ENCODE peak calls at places on chromosome 7, in ten cellular contexts. R is lower leg skin, W is WTC11, Q is heart right ventricle, P is brain microvascular endothelial cell, C is bronchial epithelial cell, T is upper lobe of right lung, O is neural progenitor cell, X is HFFc6, I is IMR-90. D is an unnamed sample.

GRCh38 chr7:20331231-20331880 is 656 bp downstream of the ITGB8 start:
- DNase-seq in R (peak; percentile 87), I (peak; percentile 18), C (no peak), X (no peak), O (peak; percentile 94), W (peak; percentile 66), T (peak; percentile 73), Q (peak; percentile 34), P (peak; percentile 18), D (peak; percentile 67)

GRCh38 chr7:147298611-147299043 is 1182.0 kb downstream of the CNTNAP2 start:
- DNase-seq in W (no peak), I (peak; percentile 41), C (no peak), P (peak; percentile 27), Q (no peak), T (no peak), R (no peak), X (no peak), O (no peak), D (no peak)

GRCh38 chr7:24346129-24346528 is 62.1 kb downstream of the NPY start:
- DNase-seq in O (no peak), C (no peak), Q (no peak), I (no peak), X (no peak), W (no peak), P (no peak), R (no peak), T (no peak), D (no peak)

GRCh38 chr7:3009086-3009485 is 34.6 kb downstream of the CARD11 start:
- DNase-seq in R (peak; percentile 39), T (no peak), O (no peak), I (no peak), X (no peak), W (no peak), C (no peak), Q (no peak), P (no peak), D (no peak)

GRCh38 chr7:96962221-96962620 is 43.1 kb upstream of the DLX6 start:
- DNase-seq in R (no peak), Q (no peak), P (peak; percentile 4), C (peak; percentile 12), W (no peak), O (no peak), T (no peak), I (no peak), X (no peak), D (no peak)

GRCh38 chr7:80279760-80280159 is 145.1 kb downstream of the GNAI1 start:
- DNase-seq in O (no peak), I (no peak), T (no peak), W (no peak), Q (no peak), R (no peak), P (peak; percentile 9), C (no peak), X (no peak), D (no peak)

GRCh38 chr7:74542558-74543117 is 88.9 kb downstream of the GTF2IRD1 start:
- DNase-seq in W (no peak), O (no peak), X (no peak), I (no peak), Q (peak; percentile 70), T (no peak), C (peak; percentile 89), R (peak; percentile 90), P (no peak), D (no peak)

GRCh38 chr7:80771523-80771922 is 133.1 kb downstream of the CD36 start:
- DNase-seq in T (no peak), O (no peak), C (peak; percentile 38), W (no peak), I (peak; percentile 78), R (no peak), P (no peak), Q (no peak), X (no peak), D (no peak)

GRCh38 chr7:143284591-143285453 is at the start of gene TMEM139:
- DNase-seq in C (peak; percentile 47), P (no peak), Q (peak; percentile 17), I (no peak), X (no peak), O (peak; percentile 51), R (no peak), W (peak; percentile 73), T (peak; percentile 79), D (no peak)

GRCh38 chr7:27112361-27112760 is 9.9 kb upstream of the HOXA2 start:
- DNase-seq in P (no peak), W (no peak), I (peak; percentile 25), C (no peak), T (no peak), X (no peak), Q (no peak), O (no peak), R (no peak), D (no peak)

GRCh38 chr7:2063562-2064360 is 169.0 kb downstream of the MAD1L1 start:
- DNase-seq in P (no peak), X (no peak), I (peak; percentile 17), Q (peak; percentile 56), W (no peak), O (no peak), T (no peak), R (no peak), C (peak; percentile 16), D (peak; percentile 64)

GRCh38 chr7:95989301-95989700 is 216.9 kb downstream of the DYNC1I1 start:
- DNase-seq in T (no peak), C (peak; percentile 1), O (peak; percentile 34), R (no peak), W (no peak), I (no peak), Q (no peak), P (no peak), X (no peak), D (no peak)

GRCh38 chr7:40551685-40552576 is 417.1 kb downstream of the SUGCT start:
- DNase-seq in O (no peak), P (peak; percentile 93), X (peak; percentile 74), C (peak; percentile 73), Q (no peak), W (no peak), R (no peak), T (no peak), I (peak; percentile 88), D (peak; percentile 22)

GRCh38 chr7:17947606-17948005 is 7.3 kb upstream of the SNX13 start:
- DNase-seq in X (no peak), W (no peak), R (no peak), T (no peak), C (no peak), P (no peak), I (no peak), O (no peak), Q (no peak), D (no peak)

GRCh38 chr7:73635428-73636200 is 11.3 kb upstream of the MLXIPL start:
- DNase-seq in I (no peak), Q (no peak), P (no peak), T (no peak), X (no peak), O (no peak), R (no peak), C (no peak), W (no peak), D (no peak)

GRCh38 chr7:77800730-77801129 is 2.2 kb downstream of the PHTF2 start:
- DNase-seq in X (no peak), Q (no peak), P (no peak), C (no peak), I (no peak), W (no peak), O (no peak), T (no peak), R (no peak), D (no peak)

GRCh38 chr7:89334785-89335184 is 539.2 kb upstream of the TEX47 start:
- DNase-seq in X (no peak), T (no peak), Q (no peak), R (no peak), C (no peak), O (no peak), I (no peak), W (no peak), P (no peak), D (no peak)

GRCh38 chr7:30162622-30163124 is 27.9 kb downstream of the MTURN start:
- DNase-seq in X (peak; percentile 68), O (peak; percentile 61), R (no peak), W (no peak), C (peak; percentile 92), P (peak; percentile 73), T (no peak), I (peak; percentile 59), Q (no peak), D (no peak)

GRCh38 chr7:112957901-112958300 is 128.7 kb downstream of the GPR85 start:
- DNase-seq in O (no peak), I (no peak), R (no peak), P (no peak), W (no peak), C (no peak), X (no peak), Q (no peak), T (no peak), D (no peak)
- TF ChIP-seq CTCF in O (no peak), I (no peak), R (no peak), P (no peak), W (no peak), C (no peak), X (no peak), Q (no peak), T (no peak), D (no peak)

DNA sequence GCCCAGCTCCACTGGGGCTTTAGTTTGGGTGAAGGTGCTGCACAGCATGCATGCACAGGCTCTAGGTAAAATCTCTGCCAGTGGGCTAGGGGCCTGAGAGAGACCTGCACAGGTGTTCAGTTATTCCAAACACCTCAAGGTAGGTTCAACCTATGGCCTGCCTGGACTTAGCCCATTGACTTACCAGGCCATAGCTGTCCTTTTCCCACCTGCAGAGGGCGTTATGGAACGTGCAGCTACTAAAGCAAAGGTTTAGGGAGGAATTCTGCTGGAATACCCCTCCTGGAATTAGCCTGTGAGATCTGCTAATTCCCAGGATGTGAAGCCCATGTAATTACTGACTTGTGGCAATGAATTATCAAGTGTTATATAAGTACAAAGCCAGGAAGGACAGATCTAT is 3.6 kb downstream of the VWC2 start:
- DNase-seq in P (no peak), T (no peak), R (no peak), Q (no peak), O (peak; percentile 79), I (no peak), X (no peak), C (peak; percentile 20), W (peak; percentile 73), D (peak; percentile 57)
- TF ChIP-seq CTCF in P (peak; percentile 14), T (no peak), R (no peak), Q (no peak), O (peak; percentile 77), I (no peak), X (no peak), C (peak; percentile 27), W (peak; percentile 43), D (peak; percentile 47)

GRCh38 chr7:84998665-84999064 is 188.2 kb downstream of the SEMA3D start:
- DNase-seq in R (no peak), X (no peak), I (no peak), T (no peak), O (no peak), C (no peak), W (no peak), P (no peak), Q (no peak), D (no peak)
- TF ChIP-seq CTCF in R (no peak), X (peak; percentile 56), I (no peak), T (no peak), O (peak; percentile 30), C (no peak), W (no peak), P (peak; percentile 24), Q (no peak), D (peak; percentile 57)

GRCh38 chr7:138726288-138726687 is 25.1 kb upstream of the SVOPL start:
- DNase-seq in R (no peak), P (no peak), I (no peak), O (no peak), W (peak; percentile 38), Q (no peak), T (no peak), C (no peak), X (no peak), D (no peak)
- TF ChIP-seq CTCF in R (no peak), P (peak; percentile 20), I (no peak), O (peak; percentile 21), W (no peak), Q (no peak), T (no peak), C (peak; percentile 15), X (no peak), D (no peak)